ENCODE peak calls at places on chromosomes 5 and 9, in seven cellular contexts. One of them, this sample, is unnamed.

GRCh38 chr9:35664531-35665470 is at the start of gene ARHGEF39:
- DNase-seq in CD8-positive, alpha-beta T cell: peak; percentile 54
- DNase-seq in endodermal cell: peak; percentile 97
- DNase-seq in cardiac muscle cell: peak; percentile 90
- DNase-seq in osteoblast: peak; percentile 99
- DNase-seq in tibial nerve: peak; percentile 47
- DNase-seq in prostate gland: peak; percentile 59
- DNase-seq in this sample: no peak

GRCh38 chr9:81470864-81471263 is 218.5 kb downstream of the TLE1 start:
- DNase-seq in cardiac muscle cell: no peak
- DNase-seq in tibial nerve: no peak
- DNase-seq in prostate gland: no peak
- DNase-seq in osteoblast: no peak
- DNase-seq in CD8-positive, alpha-beta T cell: no peak
- DNase-seq in endodermal cell: no peak
- DNase-seq in this sample: no peak

GRCh38 chr9:101457003-101457402 is 21.4 kb upstream of the ALDOB start:
- DNase-seq in prostate gland: no peak
- DNase-seq in tibial nerve: no peak
- DNase-seq in CD8-positive, alpha-beta T cell: no peak
- DNase-seq in osteoblast: no peak
- DNase-seq in endodermal cell: peak; percentile 77
- DNase-seq in cardiac muscle cell: peak; percentile 11
- DNase-seq in this sample: no peak

GRCh38 chr5:78654386-78654785 is 5.8 kb upstream of the LHFPL2 start:
- DNase-seq in cardiac muscle cell: no peak
- DNase-seq in endodermal cell: no peak
- DNase-seq in CD8-positive, alpha-beta T cell: no peak
- DNase-seq in prostate gland: no peak
- DNase-seq in osteoblast: no peak
- DNase-seq in tibial nerve: no peak
- DNase-seq in this sample: no peak

GRCh38 chr5:98206566-98206965 is 566.9 kb upstream of the RGMB start:
- DNase-seq in prostate gland: no peak
- DNase-seq in cardiac muscle cell: no peak
- DNase-seq in CD8-positive, alpha-beta T cell: no peak
- DNase-seq in endodermal cell: no peak
- DNase-seq in tibial nerve: no peak
- DNase-seq in osteoblast: no peak
- DNase-seq in this sample: no peak

GRCh38 chr5:142906863-142907671 is 136.9 kb downstream of the ARHGAP26 start:
- DNase-seq in endodermal cell: no peak
- DNase-seq in CD8-positive, alpha-beta T cell: no peak
- DNase-seq in tibial nerve: no peak
- DNase-seq in osteoblast: no peak
- DNase-seq in prostate gland: no peak
- DNase-seq in cardiac muscle cell: no peak
- DNase-seq in this sample: no peak

GRCh38 chr9:87195306-87195705 is 248.0 kb upstream of the GAS1 start:
- DNase-seq in prostate gland: no peak
- DNase-seq in tibial nerve: no peak
- DNase-seq in CD8-positive, alpha-beta T cell: no peak
- DNase-seq in endodermal cell: no peak
- DNase-seq in osteoblast: no peak
- DNase-seq in cardiac muscle cell: no peak
- DNase-seq in this sample: no peak

GRCh38 chr5:112366987-112367386 is 52.1 kb downstream of the EPB41L4A start:
- DNase-seq in prostate gland: no peak
- DNase-seq in cardiac muscle cell: no peak
- DNase-seq in CD8-positive, alpha-beta T cell: no peak
- DNase-seq in osteoblast: no peak
- DNase-seq in endodermal cell: peak; percentile 76
- DNase-seq in tibial nerve: no peak
- DNase-seq in this sample: no peak

GRCh38 chr9:19032411-19032810 is 598 bp downstream of the SAXO1 start:
- DNase-seq in endodermal cell: no peak
- DNase-seq in osteoblast: no peak
- DNase-seq in tibial nerve: no peak
- DNase-seq in cardiac muscle cell: no peak
- DNase-seq in prostate gland: no peak
- DNase-seq in CD8-positive, alpha-beta T cell: no peak
- DNase-seq in this sample: no peak

GRCh38 chr5:157387683-157388093 is 72.3 kb upstream of the NIPAL4 start:
- DNase-seq in cardiac muscle cell: peak; percentile 42
- DNase-seq in prostate gland: no peak
- DNase-seq in tibial nerve: no peak
- DNase-seq in osteoblast: peak; percentile 95
- DNase-seq in CD8-positive, alpha-beta T cell: no peak
- DNase-seq in endodermal cell: no peak
- DNase-seq in this sample: peak; percentile 45

GRCh38 chr9:132903574-132904495 is 25.1 kb downstream of the SPACA9 start:
- DNase-seq in CD8-positive, alpha-beta T cell: no peak
- DNase-seq in tibial nerve: no peak
- DNase-seq in osteoblast: no peak
- DNase-seq in cardiac muscle cell: no peak
- DNase-seq in prostate gland: no peak
- DNase-seq in endodermal cell: peak; percentile 74
- DNase-seq in this sample: no peak

GRCh38 chr9:8694983-8695588 is 895.5 kb upstream of the DMAC1 start:
- DNase-seq in prostate gland: no peak
- DNase-seq in cardiac muscle cell: no peak
- DNase-seq in tibial nerve: no peak
- DNase-seq in osteoblast: no peak
- DNase-seq in endodermal cell: no peak
- DNase-seq in CD8-positive, alpha-beta T cell: no peak
- DNase-seq in this sample: no peak

GRCh38 chr9:128136816-128137793 is 9.6 kb upstream of the PTGES2 start:
- DNase-seq in endodermal cell: peak; percentile 29
- DNase-seq in tibial nerve: no peak
- DNase-seq in prostate gland: no peak
- DNase-seq in cardiac muscle cell: no peak
- DNase-seq in osteoblast: peak; percentile 94
- DNase-seq in CD8-positive, alpha-beta T cell: no peak
- DNase-seq in this sample: no peak

GRCh38 chr9:119955276-119955675 is 586.0 kb upstream of the BRINP1 start:
- DNase-seq in osteoblast: no peak
- DNase-seq in prostate gland: no peak
- DNase-seq in cardiac muscle cell: no peak
- DNase-seq in tibial nerve: no peak
- DNase-seq in endodermal cell: no peak
- DNase-seq in CD8-positive, alpha-beta T cell: no peak
- DNase-seq in this sample: no peak

GRCh38 chr9:21579743-21580142 is 97.6 kb upstream of the IFNE start:
- DNase-seq in osteoblast: no peak
- DNase-seq in CD8-positive, alpha-beta T cell: no peak
- DNase-seq in prostate gland: no peak
- DNase-seq in endodermal cell: no peak
- DNase-seq in tibial nerve: no peak
- DNase-seq in cardiac muscle cell: no peak
- DNase-seq in this sample: no peak

GRCh38 chr5:60686164-60686563 is 13.8 kb downstream of the DEPDC1B start:
- DNase-seq in cardiac muscle cell: no peak
- DNase-seq in prostate gland: no peak
- DNase-seq in endodermal cell: no peak
- DNase-seq in CD8-positive, alpha-beta T cell: no peak
- DNase-seq in tibial nerve: no peak
- DNase-seq in osteoblast: no peak
- DNase-seq in this sample: no peak

GRCh38 chr5:116571568-116572321 is 2.9 kb downstream of the SEMA6A start:
- DNase-seq in CD8-positive, alpha-beta T cell: no peak
- DNase-seq in tibial nerve: no peak
- DNase-seq in endodermal cell: peak; percentile 59
- DNase-seq in prostate gland: no peak
- DNase-seq in osteoblast: peak; percentile 13
- DNase-seq in cardiac muscle cell: peak; percentile 28
- DNase-seq in this sample: no peak
- H3K4me3 ChIP-seq in CD8-positive, alpha-beta T cell: no peak overlapping the region
- H3K4me3 ChIP-seq in tibial nerve: peak overlapping the region; percentile 62
- H3K4me3 ChIP-seq in endodermal cell: peak overlapping the region; percentile 94
- H3K4me3 ChIP-seq in prostate gland: peak overlapping the region; percentile 39
- H3K4me3 ChIP-seq in osteoblast: no peak overlapping the region
- H3K4me3 ChIP-seq in cardiac muscle cell: peak overlapping the region; percentile 74
- H3K4me3 ChIP-seq in this sample: peak overlapping the region; percentile 51

DNA sequence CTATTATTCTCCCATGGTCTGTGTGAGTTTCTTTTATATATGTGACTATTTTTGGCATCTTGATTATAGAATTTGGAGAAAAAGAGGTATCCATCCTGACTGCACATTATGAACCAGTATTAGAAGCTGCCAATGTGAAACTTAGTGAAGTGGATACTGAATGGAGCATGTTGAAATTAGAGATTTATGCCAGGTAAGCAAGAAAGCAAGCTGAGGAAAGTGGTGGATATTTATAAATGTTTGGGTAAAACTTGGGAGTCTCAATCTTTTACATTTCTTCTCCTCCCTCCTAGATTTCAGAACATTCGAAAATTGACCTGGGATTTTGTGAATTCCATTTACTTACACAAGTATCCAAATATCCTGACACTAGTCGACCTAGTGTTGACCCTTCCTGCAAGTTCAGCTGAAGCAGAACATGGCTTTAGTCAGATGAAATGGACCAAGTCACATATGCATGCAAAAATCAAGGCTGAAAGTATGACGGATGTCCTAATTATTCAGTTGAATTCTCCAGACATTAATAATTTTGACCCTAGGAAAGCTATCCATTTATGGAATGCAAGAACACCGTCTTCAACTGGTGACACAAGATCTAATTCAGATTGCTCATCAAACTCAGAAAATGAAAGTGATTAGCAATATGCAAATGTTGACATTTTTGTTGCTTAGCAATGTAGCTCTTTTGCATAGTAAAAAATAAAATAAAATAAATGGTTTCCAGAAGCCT is 66.8 kb upstream of the IL7R start:
- DNase-seq in cardiac muscle cell: no peak
- DNase-seq in osteoblast: no peak
- DNase-seq in CD8-positive, alpha-beta T cell: no peak
- DNase-seq in endodermal cell: no peak
- DNase-seq in tibial nerve: no peak
- DNase-seq in prostate gland: no peak
- DNase-seq in this sample: no peak
- H3K4me3 ChIP-seq in cardiac muscle cell: no peak overlapping the region
- H3K4me3 ChIP-seq in osteoblast: no peak overlapping the region
- H3K4me3 ChIP-seq in CD8-positive, alpha-beta T cell: no peak overlapping the region
- H3K4me3 ChIP-seq in endodermal cell: no peak overlapping the region
- H3K4me3 ChIP-seq in tibial nerve: no peak overlapping the region
- H3K4me3 ChIP-seq in prostate gland: no peak overlapping the region
- H3K4me3 ChIP-seq in this sample: no peak overlapping the region

GRCh38 chr5:123037104-123037418 is 536 bp upstream of the PPIC start:
- DNase-seq in endodermal cell: no peak
- DNase-seq in osteoblast: no peak
- DNase-seq in prostate gland: no peak
- DNase-seq in CD8-positive, alpha-beta T cell: no peak
- DNase-seq in tibial nerve: no peak
- DNase-seq in cardiac muscle cell: no peak
- DNase-seq in this sample: no peak

GRCh38 chr5:123035950-123036390 is 555 bp downstream of the PPIC start:
- DNase-seq in cardiac muscle cell: peak; percentile 80
- DNase-seq in osteoblast: peak; percentile 94
- DNase-seq in prostate gland: peak; percentile 44
- DNase-seq in endodermal cell: peak; percentile 88
- DNase-seq in CD8-positive, alpha-beta T cell: no peak
- DNase-seq in tibial nerve: no peak
- DNase-seq in this sample: peak; percentile 92

GRCh38 chr5:123033157-123033671 is 3.3 kb downstream of the PPIC start:
- DNase-seq in osteoblast: no peak
- DNase-seq in tibial nerve: no peak
- DNase-seq in endodermal cell: no peak
- DNase-seq in CD8-positive, alpha-beta T cell: no peak
- DNase-seq in prostate gland: no peak
- DNase-seq in cardiac muscle cell: no peak
- DNase-seq in this sample: no peak

GRCh38 chr5:123036391-123037103 is at the start of gene PPIC:
- DNase-seq in prostate gland: peak; percentile 83
- DNase-seq in tibial nerve: peak; percentile 43
- DNase-seq in osteoblast: peak; percentile 98
- DNase-seq in endodermal cell: peak; percentile 95
- DNase-seq in cardiac muscle cell: peak; percentile 89
- DNase-seq in CD8-positive, alpha-beta T cell: no peak
- DNase-seq in this sample: peak; percentile 96

DNA sequence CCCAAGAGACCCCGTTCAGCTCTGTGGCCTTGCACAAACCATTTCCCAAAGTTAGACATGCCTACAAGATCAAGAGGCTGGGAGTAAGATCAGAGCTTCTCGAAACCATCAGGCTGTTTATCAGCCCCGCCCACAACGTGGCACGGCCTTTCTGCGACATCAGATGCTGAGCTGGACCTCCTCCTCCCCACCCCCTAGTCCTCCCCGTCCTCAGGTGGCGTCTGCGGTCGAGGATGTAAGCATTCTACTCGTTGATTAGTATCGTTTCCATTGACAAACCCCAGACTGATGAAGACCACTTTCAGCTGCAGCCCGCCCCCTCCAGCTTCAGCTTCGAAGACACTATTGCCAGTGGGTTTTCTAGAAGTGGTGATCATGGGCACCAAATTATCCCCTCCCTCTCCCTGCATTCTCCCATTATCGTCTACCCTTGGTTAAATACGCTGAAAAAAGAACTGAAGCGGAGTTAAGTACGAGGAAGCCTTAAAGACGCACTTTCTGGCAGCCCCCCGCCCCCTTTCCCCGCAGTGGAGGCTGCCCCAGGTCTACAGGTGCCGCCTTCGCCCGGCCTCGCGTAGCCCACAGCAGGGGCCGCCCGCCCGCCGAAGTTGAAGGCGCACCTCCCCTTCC is 1.1 kb downstream of the PPIC start:
- DNase-seq in endodermal cell: peak; percentile 89
- DNase-seq in tibial nerve: no peak
- DNase-seq in cardiac muscle cell: peak; percentile 64
- DNase-seq in osteoblast: no peak
- DNase-seq in CD8-positive, alpha-beta T cell: no peak
- DNase-seq in prostate gland: peak; percentile 56
- DNase-seq in this sample: peak; percentile 20
- H3K4me3 ChIP-seq in endodermal cell: peak overlapping the region; percentile 87
- H3K4me3 ChIP-seq in tibial nerve: peak overlapping the region; percentile 65
- H3K4me3 ChIP-seq in cardiac muscle cell: peak overlapping the region; percentile 94
- H3K4me3 ChIP-seq in osteoblast: peak overlapping the region; percentile 90
- H3K4me3 ChIP-seq in CD8-positive, alpha-beta T cell: no peak overlapping the region
- H3K4me3 ChIP-seq in prostate gland: peak overlapping the region; percentile 74
- H3K4me3 ChIP-seq in this sample: peak overlapping the region; percentile 79

GRCh38 chr9:107486674-107487520 is 2.7 kb downstream of the KLF4 start:
- DNase-seq in tibial nerve: no peak
- DNase-seq in endodermal cell: peak; percentile 69
- DNase-seq in prostate gland: no peak
- DNase-seq in osteoblast: peak; percentile 79
- DNase-seq in CD8-positive, alpha-beta T cell: no peak
- DNase-seq in cardiac muscle cell: no peak
- DNase-seq in this sample: no peak

GRCh38 chr9:107485451-107486043 is 4.0 kb downstream of the KLF4 start:
- DNase-seq in CD8-positive, alpha-beta T cell: no peak
- DNase-seq in tibial nerve: no peak
- DNase-seq in osteoblast: no peak
- DNase-seq in prostate gland: no peak
- DNase-seq in endodermal cell: no peak
- DNase-seq in cardiac muscle cell: no peak
- DNase-seq in this sample: peak; percentile 27

GRCh38 chr9:107481035-107481434 is 8.5 kb downstream of the KLF4 start:
- DNase-seq in tibial nerve: no peak
- DNase-seq in endodermal cell: no peak
- DNase-seq in CD8-positive, alpha-beta T cell: no peak
- DNase-seq in osteoblast: no peak
- DNase-seq in cardiac muscle cell: no peak
- DNase-seq in prostate gland: no peak
- DNase-seq in this sample: no peak

GRCh38 chr9:107483666-107484065 is 5.9 kb downstream of the KLF4 start:
- DNase-seq in cardiac muscle cell: no peak
- DNase-seq in tibial nerve: no peak
- DNase-seq in osteoblast: no peak
- DNase-seq in prostate gland: no peak
- DNase-seq in CD8-positive, alpha-beta T cell: no peak
- DNase-seq in endodermal cell: no peak
- DNase-seq in this sample: peak; percentile 6

GRCh38 chr9:107484117-107484723 is 5.3 kb downstream of the KLF4 start:
- DNase-seq in CD8-positive, alpha-beta T cell: no peak
- DNase-seq in tibial nerve: no peak
- DNase-seq in prostate gland: peak; percentile 62
- DNase-seq in cardiac muscle cell: peak; percentile 66
- DNase-seq in osteoblast: peak; percentile 81
- DNase-seq in endodermal cell: peak; percentile 57
- DNase-seq in this sample: peak; percentile 31
- H3K4me3 ChIP-seq in CD8-positive, alpha-beta T cell: no peak overlapping the region
- H3K4me3 ChIP-seq in tibial nerve: no peak overlapping the region
- H3K4me3 ChIP-seq in prostate gland: no peak overlapping the region
- H3K4me3 ChIP-seq in cardiac muscle cell: no peak overlapping the region
- H3K4me3 ChIP-seq in osteoblast: no peak overlapping the region
- H3K4me3 ChIP-seq in endodermal cell: no peak overlapping the region
- H3K4me3 ChIP-seq in this sample: no peak overlapping the region